ENCODE peak calls at places on chromosomes 6 and 20, in five cellular contexts. D, R, F, V and T are unnamed samples.

GRCh38 chr20:46084805-46085792 is 4.7 kb downstream of the NCOA5 start:
- DNase-seq in R (peak; percentile 68), D (no peak), V (peak; percentile 30), F (no peak), T (peak; percentile 31)

GRCh38 chr6:170007468-170008240 is 256.2 kb downstream of the ERMARD start:
- DNase-seq in R (no peak), F (no peak), D (no peak), V (peak; percentile 68), T (no peak)

GRCh38 chr6:77403424-77403823 is 59.9 kb downstream of the HTR1B start:
- DNase-seq in F (no peak), D (peak; percentile 23), V (peak; percentile 71), R (no peak), T (peak; percentile 56)

GRCh38 chr6:25193865-25194679 is 85.1 kb upstream of the CARMIL1 start:
- DNase-seq in V (no peak), F (no peak), D (no peak), R (no peak), T (no peak)

GRCh38 chr6:111573118-111573883 is 32.4 kb downstream of the TRAF3IP2 start:
- DNase-seq in V (no peak), F (no peak), R (no peak), D (no peak), T (peak; percentile 84)

GRCh38 chr20:58549231-58549630 is 34.0 kb upstream of the APCDD1L start:
- DNase-seq in F (no peak), R (no peak), V (no peak), D (no peak), T (no peak)

GRCh38 chr20:57881466-57882405 is 171.9 kb upstream of the PMEPA1 start:
- DNase-seq in V (no peak), F (no peak), R (peak; percentile 12), D (peak; percentile 5), T (peak; percentile 37)

GRCh38 chr6:105795913-105796517 is 290.1 kb upstream of the PRDM1 start:
- DNase-seq in D (no peak), F (no peak), R (no peak), V (peak; percentile 30), T (peak; percentile 40)

GRCh38 chr20:44703956-44704488 is 11.1 kb upstream of the CCN5 start:
- DNase-seq in D (no peak), R (no peak), F (no peak), V (no peak), T (no peak)

GRCh38 chr6:41504526-41505021 is 41.6 kb upstream of the FOXP4 start:
- DNase-seq in D (no peak), F (no peak), R (peak; percentile 34), V (peak; percentile 43), T (no peak)
- H3K4me3 ChIP-seq in D (no peak overlapping the region), F (peak overlapping the region; percentile 36), R (peak overlapping the region; percentile 25), V (no peak overlapping the region), T (peak overlapping the region; percentile 21)

GRCh38 chr20:17202030-17202429 is 24.8 kb upstream of the PCSK2 start:
- DNase-seq in R (no peak), D (no peak), F (no peak), V (peak; percentile 5), T (no peak)
- H3K4me3 ChIP-seq in R (no peak overlapping the region), D (no peak overlapping the region), F (no peak overlapping the region), V (no peak overlapping the region), T (no peak overlapping the region)

DNA sequence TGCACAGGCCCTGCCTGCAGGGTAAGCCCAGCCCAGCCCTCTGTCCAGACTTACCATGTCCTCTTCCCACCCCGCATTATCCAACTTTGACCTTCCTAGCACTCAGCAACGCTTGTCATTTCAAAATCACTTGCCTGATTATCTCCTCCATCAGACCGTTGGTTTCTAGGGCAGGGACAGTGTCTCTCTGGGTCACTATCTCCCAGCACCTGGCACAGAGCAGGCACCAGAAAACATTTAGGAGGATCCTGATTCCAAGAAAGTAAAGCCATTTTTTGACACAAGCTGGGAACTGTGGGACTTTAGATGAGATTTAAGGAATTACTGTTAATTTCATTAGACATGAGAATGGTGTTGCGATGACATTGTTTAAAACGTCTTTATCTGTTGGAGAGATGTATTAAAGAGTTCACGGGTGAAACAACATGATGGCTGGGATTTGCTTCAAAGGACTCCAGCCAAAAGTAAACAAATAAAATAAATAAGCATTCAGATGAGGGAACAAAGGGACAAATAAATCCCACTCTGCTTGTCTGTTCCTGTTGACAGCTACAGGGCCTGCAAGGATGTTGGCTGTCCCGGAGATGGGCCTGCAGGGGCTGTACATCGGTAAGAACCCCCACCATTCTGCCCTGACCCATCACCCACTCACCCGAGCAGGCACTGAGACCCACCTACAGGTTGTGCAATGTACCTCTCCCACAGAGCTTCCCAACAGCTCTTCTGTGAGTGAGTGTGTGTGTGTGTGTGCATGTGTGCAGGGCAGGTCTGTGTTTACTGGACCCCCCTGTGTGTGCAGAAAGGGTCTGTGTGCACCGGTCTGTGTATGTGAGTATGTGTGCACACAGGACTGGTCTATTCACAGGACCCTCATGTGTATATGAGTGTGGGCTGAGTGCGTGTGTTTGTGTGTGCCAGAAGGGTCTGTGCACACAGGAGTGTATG is 5.9 kb downstream of the HSPA12B start:
- DNase-seq in R (no peak), D (no peak), F (no peak), V (no peak), T (no peak)
- H3K4me3 ChIP-seq in R (no peak overlapping the region), D (no peak overlapping the region), F (no peak overlapping the region), V (no peak overlapping the region), T (no peak overlapping the region)

GRCh38 chr6:33777716-33778474 is 11.0 kb downstream of the LEMD2 start:
- DNase-seq in F (no peak), R (no peak), V (no peak), D (no peak), T (no peak)
- H3K4me3 ChIP-seq in F (no peak overlapping the region), R (no peak overlapping the region), V (no peak overlapping the region), D (no peak overlapping the region), T (no peak overlapping the region)

GRCh38 chr20:1893721-1894470 is 1.3 kb upstream of the SIRPA start:
- DNase-seq in F (no peak), V (no peak), R (peak; percentile 30), D (no peak), T (no peak)

GRCh38 chr20:1894951-1895673 is at the start of gene SIRPA:
- DNase-seq in F (peak; percentile 74), D (no peak), R (peak; percentile 44), V (peak; percentile 61), T (peak; percentile 89)

GRCh38 chr20:1895674-1896496 is 678 bp downstream of the SIRPA start:
- DNase-seq in R (peak; percentile 33), D (no peak), F (no peak), V (peak; percentile 48), T (no peak)

GRCh38 chr20:1896859-1897258 is 1.7 kb downstream of the SIRPA start:
- DNase-seq in D (no peak), R (no peak), V (no peak), F (no peak), T (no peak)

DNA sequence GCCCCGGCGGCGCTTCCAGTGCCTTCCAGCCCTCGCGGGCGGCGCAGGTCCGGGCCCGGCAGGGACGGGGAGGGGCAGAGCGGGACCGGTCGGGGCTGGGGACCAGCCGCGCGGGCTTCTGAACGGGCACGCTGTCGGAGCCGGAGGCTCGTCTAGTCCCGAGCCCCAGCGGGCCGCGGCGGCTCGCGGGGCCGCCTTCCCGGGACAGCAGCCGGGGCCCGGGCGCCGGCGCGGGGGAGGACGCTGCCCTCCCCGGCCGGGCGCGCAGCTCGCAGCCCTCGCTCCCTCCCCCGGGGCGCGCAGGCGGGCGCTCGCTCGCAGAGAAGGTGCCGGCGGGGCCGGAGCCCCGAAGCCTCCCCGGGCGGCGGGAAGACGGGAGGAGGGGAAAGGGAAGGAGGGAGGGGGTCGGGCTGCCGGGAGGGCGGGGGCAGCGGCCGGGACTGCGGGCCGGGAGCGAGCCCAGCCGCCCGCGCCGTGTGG is 696 bp upstream of the SIRPA start:
- DNase-seq in F (peak; percentile 83), D (no peak), V (peak; percentile 80), R (peak; percentile 53), T (peak; percentile 86)
- H3K4me3 ChIP-seq in F (peak overlapping the region; percentile 62), D (peak overlapping the region; percentile 59), V (peak overlapping the region; percentile 32), R (peak overlapping the region; percentile 57), T (peak overlapping the region; percentile 86)

DNA sequence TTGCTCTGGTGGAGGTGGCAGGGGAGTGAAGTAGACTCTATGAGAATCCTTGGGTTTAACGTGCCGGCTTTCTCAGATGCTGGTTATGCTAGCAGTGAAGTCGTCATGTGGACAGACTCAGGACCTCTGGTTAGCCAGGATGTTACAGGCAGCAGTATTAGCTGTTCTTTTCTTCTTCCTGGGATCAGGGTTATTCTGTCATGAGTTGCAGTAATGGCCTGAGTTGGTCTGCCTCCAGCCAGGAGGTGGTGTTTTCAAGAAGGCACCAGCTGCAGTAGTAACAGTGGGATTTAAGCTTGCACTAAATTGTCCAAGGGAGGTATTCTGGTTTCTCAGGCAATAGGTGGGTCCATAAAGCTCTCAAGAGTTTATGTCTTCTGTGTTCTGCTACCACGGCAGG is 56.7 kb downstream of the HDDC2 start:
- DNase-seq in R (no peak), F (no peak), D (no peak), V (no peak), T (no peak)
- H3K4me3 ChIP-seq in R (no peak overlapping the region), F (no peak overlapping the region), D (no peak overlapping the region), V (no peak overlapping the region), T (no peak overlapping the region)

GRCh38 chr6:119327810-119328209 is 21.8 kb downstream of the MAN1A1 start:
- DNase-seq in D (no peak), R (no peak), F (no peak), V (no peak), T (no peak)
- H3K4me3 ChIP-seq in D (no peak overlapping the region), R (no peak overlapping the region), F (no peak overlapping the region), V (no peak overlapping the region), T (no peak overlapping the region)

GRCh38 chr20:7657569-7657968 is 282.7 kb downstream of the HAO1 start:
- DNase-seq in R (no peak), V (no peak), D (no peak), F (no peak), T (peak; percentile 18)
- H3K4me3 ChIP-seq in R (no peak overlapping the region), V (no peak overlapping the region), D (no peak overlapping the region), F (no peak overlapping the region), T (no peak overlapping the region)

DNA sequence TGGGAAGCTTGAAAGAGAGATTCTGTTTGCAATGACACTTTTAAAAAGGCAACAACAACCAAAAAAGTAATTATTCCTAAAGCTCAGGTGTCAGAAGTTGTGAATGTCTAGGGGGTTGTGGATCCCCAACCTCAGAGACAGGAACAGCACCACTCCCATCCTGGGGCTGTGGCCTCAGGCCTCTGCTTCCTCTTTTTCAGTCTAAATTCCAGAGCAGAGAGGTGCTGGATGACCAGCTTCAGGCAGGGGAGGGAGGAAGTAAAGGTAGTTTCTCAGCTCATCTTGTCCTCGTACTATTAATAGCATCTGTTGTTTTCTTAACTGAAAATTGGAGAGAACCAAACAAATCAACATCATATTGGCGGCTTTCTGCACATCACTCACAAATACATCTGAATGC is 8.3 kb downstream of the NT5E start:
- DNase-seq in R (no peak), V (peak; percentile 38), D (no peak), F (no peak), T (no peak)
- H3K4me3 ChIP-seq in R (no peak overlapping the region), V (no peak overlapping the region), D (no peak overlapping the region), F (no peak overlapping the region), T (no peak overlapping the region)

GRCh38 chr6:36340671-36341454 is 4.2 kb upstream of the BNIP5 start:
- DNase-seq in R (peak; percentile 87), F (peak; percentile 94), D (no peak), V (peak; percentile 79), T (peak; percentile 51)
- H3K4me3 ChIP-seq in R (peak overlapping the region; percentile 31), F (peak overlapping the region; percentile 5), D (peak overlapping the region; percentile 17), V (no peak overlapping the region), T (peak overlapping the region; percentile 15)